ENCODE peak calls at places on chromosomes 13 and 19, in five cellular contexts. Z is brain microvascular endothelial cell, L is body of pancreas, H is T follicular helper cell, I is astrocyte of the cerebellum. Y is an unnamed sample.

GRCh38 chr13:94656766-94657165 is 55.1 kb downstream of the GPR180 start:
- DNase-seq in Z (peak), I (peak), L (no peak), H (no peak), Y (no peak)

GRCh38 chr13:35760678-35761308 is 284.3 kb upstream of the MAB21L1 start:
- DNase-seq in L (no peak), I (no peak), Z (no peak), H (no peak), Y (no peak)

GRCh38 chr13:22839554-22840286 is 341.1 kb upstream of the SGCG start:
- DNase-seq in I (no peak), L (no peak), H (no peak), Z (no peak), Y (no peak)

GRCh38 chr13:50126378-50127016 is 111.3 kb downstream of the KCNRG start:
- DNase-seq in L (peak), H (no peak), I (no peak), Z (no peak), Y (no peak)

GRCh38 chr13:20191311-20191901 is 1.3 kb downstream of the GJB2 start:
- DNase-seq in H (no peak), L (no peak), I (no peak), Z (no peak), Y (no peak)

GRCh38 chr19:4057913-4058695 is 8.6 kb downstream of the ZBTB7A start:
- DNase-seq in Z (peak), H (no peak), I (no peak), L (peak), Y (peak)

GRCh38 chr19:46648070-46648960 is 12.3 kb upstream of the GNG8 start:
- DNase-seq in Z (no peak), I (no peak), L (no peak), H (no peak), Y (no peak)

GRCh38 chr13:79477968-79478367 is 3.0 kb upstream of the NDFIP2 start:
- DNase-seq in Z (no peak), L (no peak), I (no peak), H (no peak), Y (peak)

GRCh38 chr19:18514800-18515682 is 6.8 kb downstream of the ELL start:
- DNase-seq in H (no peak), Z (peak), I (no peak), L (peak), Y (no peak)

GRCh38 chr19:6736169-6736916 is 1.0 kb downstream of the GPR108 start:
- DNase-seq in H (peak), Z (peak), L (peak), I (peak), Y (peak)

GRCh38 chr19:39843919-39844793 is 2.0 kb downstream of the FBL start:
- DNase-seq in I (peak), Z (peak), L (peak), H (no peak), Y (peak)

GRCh38 chr13:43077446-43077845 is 54.1 kb downstream of the DNAJC15 start:
- DNase-seq in Z (no peak), I (no peak), L (no peak), H (no peak), Y (no peak)

GRCh38 chr19:5621945-5622464 is 571 bp downstream of the SAFB2 start:
- DNase-seq in H (no peak), Z (no peak), I (no peak), L (peak), Y (no peak)

GRCh38 chr13:90205081-90205480 is 1142.4 kb upstream of the MIR17HG start:
- DNase-seq in I (no peak), H (no peak), Z (no peak), L (no peak), Y (no peak)

Y was measured in hippocampal formation.